ENCODE peak calls at places on chromosomes 4 and X, in eight cellular contexts. U is PC-3, I is OCI-LY7, E is GM23338, D is HCT116, P is neural progenitor cell, C is GM23248, M is MM.1S. H is an unnamed sample.

GRCh38 chrX:84729809-84730208 is 227.6 kb upstream of the HDX start:
- DNase-seq in D (no peak), M (peak), U (peak), I (peak), E (peak), C (peak), P (peak), H (peak)

GRCh38 chr4:126583509-126583908 is 1049.2 kb upstream of the INTU start:
- DNase-seq in I (no peak), M (peak), U (peak), D (peak), E (peak), C (peak), P (peak), H (peak)

GRCh38 chr4:56909083-56909981 is 1.6 kb downstream of the REST start:
- DNase-seq in D (no peak), C (peak), E (peak), M (peak), I (peak), P (peak), U (peak), H (peak)

GRCh38 chrX:134180566-134180965 is 56.4 kb upstream of the CCDC160 start:
- DNase-seq in I (no peak), U (no peak), C (no peak), P (peak), D (no peak), M (no peak), E (no peak), H (no peak)

GRCh38 chrX:1165535-1166196 is 46.8 kb downstream of the CRLF2 start:
- DNase-seq in D (no peak), I (peak), M (no peak), U (no peak), E (no peak), C (peak), P (peak), H (peak)

GRCh38 chr4:94540476-94540875 is 88.7 kb downstream of the PDLIM5 start:
- DNase-seq in D (no peak), P (no peak), E (peak), I (no peak), M (no peak), C (no peak), U (peak), H (no peak)

GRCh38 chrX:124393238-124393637 is 46.9 kb downstream of the SH2D1A start:
- DNase-seq in U (no peak), E (no peak), P (no peak), C (no peak), I (no peak), M (no peak), D (no peak), H (no peak)

GRCh38 chr4:4268753-4269152 is 20.7 kb upstream of the TMEM128 start:
- DNase-seq in C (no peak), D (no peak), P (no peak), E (no peak), U (no peak), I (no peak), M (no peak), H (no peak)

GRCh38 chr4:152815078-152815477 is 35.3 kb downstream of the ARFIP1 start:
- DNase-seq in P (no peak), D (no peak), E (no peak), C (peak), I (no peak), M (peak), U (no peak), H (no peak)

GRCh38 chr4:169658970-169659735 is 38.8 kb downstream of the CLCN3 start:
- DNase-seq in E (no peak), P (peak), I (no peak), U (peak), D (no peak), M (no peak), C (peak), H (no peak)

GRCh38 chrX:552496-552895 is 78.1 kb upstream of the SHOX start:
- DNase-seq in M (no peak), D (no peak), C (no peak), I (no peak), U (no peak), P (no peak), E (no peak), H (no peak)

GRCh38 chr4:38177792-38178665 is 217.8 kb downstream of the PTTG2 start:
- DNase-seq in D (no peak), E (no peak), U (no peak), P (no peak), I (no peak), M (peak), C (peak), H (no peak)

GRCh38 chrX:100973411-100973810 is 3.9 kb downstream of the ARL13A start:
- DNase-seq in M (no peak), I (no peak), E (no peak), D (no peak), C (peak), U (peak), P (no peak), H (no peak)

GRCh38 chr4:48651869-48652447 is 128.1 kb downstream of the FRYL start:
- DNase-seq in I (no peak), E (no peak), C (peak), U (no peak), P (no peak), M (no peak), D (no peak), H (no peak)

GRCh38 chr4:56930638-56931037 is 22.9 kb downstream of the REST start:
- DNase-seq in P (no peak), M (no peak), C (no peak), U (no peak), E (no peak), D (no peak), I (no peak), H (no peak)

GRCh38 chr4:136442447-136442846 is 1089.8 kb downstream of the PCDH18 start:
- DNase-seq in U (no peak), I (no peak), C (no peak), M (no peak), P (no peak), E (no peak), D (no peak), H (no peak)

DNA sequence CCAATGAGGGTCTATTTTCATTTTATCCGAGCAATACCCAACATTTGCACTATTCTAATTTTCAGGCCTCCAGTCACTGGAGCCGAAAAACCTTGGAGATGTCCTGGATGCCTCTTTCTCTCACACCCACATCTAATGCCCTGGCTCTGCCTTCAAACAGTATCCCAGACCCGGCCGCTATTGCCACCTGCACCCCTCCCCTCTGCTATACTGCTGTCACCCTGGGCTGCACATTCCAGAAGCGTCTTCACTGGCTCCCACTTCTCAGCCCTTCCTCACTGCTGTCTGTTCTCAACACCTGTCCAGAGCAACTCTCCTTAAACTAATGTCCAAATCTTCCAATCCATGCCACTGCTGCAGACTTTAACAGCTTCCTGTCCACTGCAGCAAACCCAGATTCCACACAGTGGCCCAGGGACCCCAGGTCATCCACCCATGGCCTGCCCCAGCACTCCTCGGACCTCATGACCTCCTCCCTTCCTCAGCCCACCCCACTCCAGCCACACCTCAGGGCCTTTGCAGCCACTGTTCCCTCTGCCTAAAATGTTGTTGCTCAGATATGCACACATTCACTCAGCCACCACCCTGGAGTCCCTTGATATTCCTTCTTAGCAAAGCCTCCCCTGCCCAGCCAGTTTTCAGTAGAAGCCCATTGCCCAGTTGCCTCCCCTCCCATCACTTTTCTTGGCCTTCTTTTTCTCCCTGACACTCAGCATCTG is 30.5 kb upstream of the PPP2R2C start:
- DNase-seq in U (no peak), I (no peak), P (no peak), E (no peak), D (no peak), C (no peak), M (no peak), H (no peak)
- TF ChIP-seq EZH2phosphoT487 in U (no peak), I (no peak), P (no peak), E (no peak), D (no peak), C (no peak), M (no peak), H (no peak)

DNA sequence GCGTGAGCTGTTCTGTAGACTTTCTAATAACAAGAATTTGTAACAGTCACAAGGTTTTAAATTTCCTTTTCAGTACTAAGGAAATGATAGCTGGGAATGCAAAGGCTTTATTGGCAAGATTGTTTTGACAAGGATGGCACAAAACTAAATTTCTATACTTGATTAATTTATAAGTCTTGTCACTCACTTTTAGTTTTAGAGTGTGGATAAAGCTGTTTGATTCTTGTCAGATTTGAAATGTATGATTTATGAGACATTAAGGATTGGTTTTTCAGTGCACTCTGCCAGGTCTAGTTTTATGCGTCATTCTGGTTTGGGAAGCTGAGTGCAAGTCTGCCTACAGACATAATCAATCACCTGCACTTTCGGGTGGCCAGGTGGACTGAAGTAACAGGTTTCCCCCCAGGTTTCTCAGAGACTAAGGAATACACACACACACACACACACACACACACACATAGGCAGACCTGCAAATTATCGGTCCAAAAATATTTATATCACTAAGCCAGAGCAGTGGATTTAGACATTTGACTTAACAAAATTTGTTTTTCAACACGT is 9.3 kb downstream of the FHL1 start:
- DNase-seq in C (no peak), E (no peak), M (peak), I (no peak), U (no peak), P (no peak), D (no peak), H (no peak)
- TF ChIP-seq EZH2phosphoT487 in C (no peak), E (no peak), M (no peak), I (no peak), U (no peak), P (no peak), D (no peak), H (no peak)

GRCh38 chrX:47595701-47596655 is 13.7 kb downstream of the TIMP1 start:
- DNase-seq in C (peak), U (no peak), I (no peak), D (no peak), P (no peak), E (no peak), M (no peak), H (no peak)
- TF ChIP-seq EZH2phosphoT487 in C (no peak), U (no peak), I (no peak), D (no peak), P (no peak), E (no peak), M (no peak), H (no peak)

GRCh38 chr4:53783208-53783859 is 192.0 kb upstream of the LNX1 start:
- DNase-seq in D (no peak), I (no peak), E (no peak), M (no peak), C (no peak), P (no peak), U (no peak), H (no peak)

GRCh38 chr4:53785996-53786395 is 194.7 kb upstream of the LNX1 start:
- DNase-seq in U (no peak), D (no peak), M (no peak), E (no peak), C (no peak), P (no peak), I (no peak), H (no peak)

GRCh38 chr4:53788011-53788410 is 196.7 kb upstream of the LNX1 start:
- DNase-seq in P (no peak), U (no peak), D (no peak), I (no peak), M (no peak), C (no peak), E (no peak), H (no peak)

GRCh38 chr4:53784112-53784511 is 192.8 kb upstream of the LNX1 start:
- DNase-seq in P (no peak), M (no peak), C (no peak), U (no peak), I (no peak), D (no peak), E (no peak), H (no peak)

DNA sequence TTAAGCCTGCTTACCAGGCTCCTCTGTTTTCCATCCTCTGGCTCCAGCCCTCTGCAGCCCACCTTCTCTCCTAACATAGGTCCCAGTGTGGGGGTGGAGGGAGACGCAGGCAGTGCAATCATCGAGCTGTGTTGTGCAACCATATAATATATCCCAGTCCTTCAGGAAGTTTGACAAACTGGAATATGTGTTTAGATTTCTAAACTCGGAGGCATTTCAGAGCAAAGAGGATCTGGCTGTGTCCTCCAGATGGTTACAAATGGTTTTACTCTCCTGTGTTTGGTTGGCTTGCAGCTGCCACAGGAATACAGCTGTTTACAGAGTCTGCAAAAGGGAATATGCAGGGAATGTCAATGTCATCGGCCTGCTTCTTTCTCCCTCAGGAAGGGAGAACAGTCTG is 195.3 kb upstream of the LNX1 start:
- DNase-seq in D (no peak), P (no peak), U (no peak), C (no peak), I (no peak), E (no peak), M (no peak), H (no peak)
- TF ChIP-seq EZH2phosphoT487 in D (no peak), P (no peak), U (no peak), C (no peak), I (no peak), E (no peak), M (no peak), H (no peak)

DNA sequence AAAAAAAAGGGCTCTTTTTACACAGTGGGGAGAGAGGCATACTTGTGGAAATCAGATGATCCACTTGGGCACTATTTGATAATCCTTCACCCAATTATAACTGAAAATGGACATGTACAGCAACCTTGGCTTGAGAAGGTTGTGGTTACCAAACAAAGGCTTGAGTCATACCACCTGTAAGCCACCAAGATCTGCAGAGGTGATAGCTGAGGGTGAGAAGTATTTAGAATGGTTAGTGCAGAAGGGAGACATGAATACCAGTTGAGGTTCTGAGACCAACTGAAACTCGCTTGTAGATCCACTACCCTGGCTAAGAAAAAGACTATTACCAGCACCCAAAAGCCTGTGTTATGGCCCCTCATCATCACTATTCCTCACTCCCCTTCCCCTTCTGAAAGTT is 614.0 kb downstream of the STIM2 start:
- DNase-seq in C (no peak), I (no peak), D (no peak), M (no peak), U (peak), P (no peak), E (no peak), H (no peak)
- TF ChIP-seq EZH2phosphoT487 in C (no peak), I (no peak), D (no peak), M (no peak), U (no peak), P (no peak), E (no peak), H (no peak)

GRCh38 chrX:118853596-118853995 is 30.0 kb downstream of the ZCCHC12 start:
- DNase-seq in C (no peak), U (no peak), M (no peak), I (no peak), E (no peak), P (no peak), D (no peak), H (no peak)

DNA sequence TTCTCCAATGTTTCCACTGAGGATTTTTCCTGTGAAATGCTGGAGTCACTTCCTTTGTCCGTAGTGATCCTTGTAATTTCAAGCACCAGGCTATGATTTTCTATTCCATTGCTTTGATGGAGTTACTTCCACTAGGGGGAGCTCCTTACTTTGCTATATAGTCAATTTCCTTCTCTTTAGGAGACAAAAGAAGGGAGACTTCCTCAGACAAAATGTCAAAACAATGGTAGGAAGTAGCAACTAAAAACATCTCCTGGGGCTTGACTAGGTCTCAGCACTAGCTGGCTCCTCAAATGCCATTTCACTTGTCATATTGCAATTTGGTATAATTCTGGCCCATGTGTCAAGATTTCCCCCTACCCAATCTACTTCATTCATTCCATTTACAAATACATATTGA is 24.1 kb downstream of the ZCCHC12 start:
- DNase-seq in U (peak), I (peak), P (peak), D (peak), E (peak), C (peak), M (peak), H (peak)
- TF ChIP-seq EZH2phosphoT487 in U (no peak), I (no peak), P (no peak), D (no peak), E (no peak), C (no peak), M (no peak), H (no peak)

GRCh38 chr4:78764498-78764961 is 11.6 kb upstream of the BMP2K start:
- DNase-seq in M (no peak), D (no peak), E (no peak), U (peak), P (no peak), I (no peak), C (peak), H (no peak)
- TF ChIP-seq EZH2phosphoT487 in M (no peak), D (no peak), E (no peak), U (no peak), P (no peak), I (no peak), C (no peak), H (no peak)

GRCh38 chr4:107060388-107060787 is 24.3 kb upstream of the DKK2 start:
- DNase-seq in E (no peak), P (no peak), M (no peak), U (no peak), I (no peak), D (no peak), C (peak), H (no peak)

GRCh38 chr4:107058828-107059227 is 22.7 kb upstream of the DKK2 start:
- DNase-seq in C (peak), D (no peak), E (no peak), U (no peak), P (no peak), I (no peak), M (no peak), H (no peak)
- TF ChIP-seq EZH2phosphoT487 in C (no peak), D (no peak), E (no peak), U (no peak), P (no peak), I (no peak), M (no peak), H (no peak)

GRCh38 chr4:54386693-54387092 is 157.6 kb downstream of the PDGFRA start:
- DNase-seq in I (no peak), E (no peak), C (no peak), U (no peak), D (no peak), P (no peak), M (no peak), H (no peak)
- TF ChIP-seq EZH2phosphoT487 in I (no peak), E (no peak), C (no peak), U (no peak), D (no peak), P (no peak), M (no peak), H (no peak)